ENCODE peak calls at places on chromosomes 5 and 9, in eight cellular contexts. D, T, H, I, N, E, R and B are unnamed samples.

GRCh38 chr9:7656648-7657047 is 142.9 kb downstream of the DMAC1 start:
- DNase-seq in T (peak; percentile 4), E (peak; percentile 13), D (no peak), H (no peak), R (no peak), I (peak; percentile 20), N (no peak), B (no peak)

GRCh38 chr9:14277761-14278160 is 36.2 kb downstream of the NFIB start:
- DNase-seq in R (no peak), D (no peak), E (no peak), I (no peak), H (no peak), T (no peak), N (no peak), B (no peak)

GRCh38 chr5:154756871-154757646 is 1.9 kb downstream of the LARP1 start:
- DNase-seq in E (peak; percentile 53), T (peak; percentile 37), I (peak; percentile 66), H (peak; percentile 87), N (no peak), R (peak; percentile 77), D (no peak), B (peak; percentile 74)

GRCh38 chr9:74496819-74497749 is at the start of gene RORB:
- DNase-seq in D (no peak), N (no peak), H (peak; percentile 71), T (peak; percentile 60), I (peak; percentile 79), E (peak; percentile 35), R (no peak), B (no peak)

GRCh38 chr5:56564451-56565223 is 250.7 kb upstream of the MAP3K1 start:
- DNase-seq in I (no peak), E (no peak), R (peak; percentile 98), N (no peak), T (no peak), H (no peak), D (no peak), B (no peak)

GRCh38 chr5:9156282-9156681 is 389.6 kb downstream of the SEMA5A start:
- DNase-seq in R (peak; percentile 76), D (no peak), H (no peak), I (no peak), T (no peak), E (no peak), N (peak; percentile 82), B (peak; percentile 23)

GRCh38 chr5:67350600-67351315 is 154.2 kb upstream of the CD180 start:
- DNase-seq in H (peak; percentile 54), R (peak; percentile 40), I (no peak), T (no peak), D (no peak), E (peak; percentile 22), N (no peak), B (no peak)

GRCh38 chr9:3244963-3245653 is 280.7 kb downstream of the RFX3 start:
- DNase-seq in E (no peak), I (no peak), H (no peak), N (no peak), T (no peak), R (peak; percentile 88), D (no peak), B (no peak)

GRCh38 chr5:93532370-93532769 is 48.6 kb downstream of the NR2F1-AS1 start:
- DNase-seq in N (no peak), R (peak; percentile 36), I (peak; percentile 64), E (peak; percentile 47), H (peak; percentile 93), T (peak; percentile 26), D (no peak), B (no peak)

GRCh38 chr5:73640861-73641320 is 14.9 kb downstream of the ARHGEF28 start:
- DNase-seq in I (no peak), R (no peak), H (no peak), N (no peak), E (no peak), D (no peak), T (no peak), B (no peak)

GRCh38 chr9:2179557-2179956 is 164.4 kb downstream of the SMARCA2 start:
- DNase-seq in E (no peak), N (no peak), I (no peak), D (no peak), H (no peak), T (no peak), R (no peak), B (no peak)

GRCh38 chr5:171152382-171152781 is 156.7 kb upstream of the TLX3 start:
- DNase-seq in H (no peak), I (no peak), T (no peak), N (no peak), E (no peak), D (peak; percentile 2), R (peak; percentile 11), B (no peak)

GRCh38 chr5:180367300-180367699 is 14.2 kb upstream of the GFPT2 start:
- DNase-seq in D (no peak), I (no peak), N (no peak), R (no peak), H (no peak), T (no peak), E (no peak), B (no peak)

GRCh38 chr9:126309427-126310179 is 17.0 kb upstream of the MVB12B start:
- DNase-seq in N (no peak), E (no peak), H (no peak), I (no peak), D (no peak), R (peak; percentile 43), T (no peak), B (no peak)

GRCh38 chr9:63817622-63818518 is 1467.1 kb downstream of the FOXD4L5 start:
- DNase-seq in R (peak; percentile 29), I (peak; percentile 52), H (peak; percentile 82), N (peak; percentile 94), T (peak; percentile 75), E (peak; percentile 72), D (no peak), B (no peak)

GRCh38 chr5:131164161-131164930 is 710 bp downstream of the HINT1 start:
- DNase-seq in E (peak; percentile 73), N (peak; percentile 81), I (peak; percentile 62), T (peak; percentile 64), D (peak; percentile 71), R (peak; percentile 86), H (peak; percentile 86), B (peak; percentile 90)

GRCh38 chr9:137463931-137464290 is 4.8 kb upstream of the NSMF start:
- DNase-seq in R (no peak), H (no peak), E (no peak), D (no peak), I (no peak), T (no peak), N (no peak), B (no peak)
- TF ChIP-seq POLR2A in R (no peak), H (no peak), E (no peak), D (no peak), I (no peak), T (no peak), N (no peak), B (no peak)

GRCh38 chr9:95005276-95006141 is 279.0 kb downstream of the AOPEP start:
- DNase-seq in I (no peak), T (no peak), R (no peak), H (no peak), N (no peak), E (no peak), D (no peak), B (no peak)

GRCh38 chr9:95007470-95007869 is 281.0 kb downstream of the AOPEP start:
- DNase-seq in I (peak; percentile 34), E (no peak), N (no peak), T (no peak), D (no peak), R (no peak), H (no peak), B (no peak)

GRCh38 chr9:95003694-95004451 is 277.4 kb downstream of the AOPEP start:
- DNase-seq in D (no peak), R (peak; percentile 31), E (peak; percentile 70), T (peak; percentile 60), I (peak; percentile 71), H (peak; percentile 86), N (no peak), B (peak; percentile 36)

GRCh38 chr9:95001720-95002119 is 275.2 kb downstream of the AOPEP start:
- DNase-seq in R (no peak), T (no peak), D (no peak), H (no peak), N (no peak), I (no peak), E (no peak), B (no peak)

DNA sequence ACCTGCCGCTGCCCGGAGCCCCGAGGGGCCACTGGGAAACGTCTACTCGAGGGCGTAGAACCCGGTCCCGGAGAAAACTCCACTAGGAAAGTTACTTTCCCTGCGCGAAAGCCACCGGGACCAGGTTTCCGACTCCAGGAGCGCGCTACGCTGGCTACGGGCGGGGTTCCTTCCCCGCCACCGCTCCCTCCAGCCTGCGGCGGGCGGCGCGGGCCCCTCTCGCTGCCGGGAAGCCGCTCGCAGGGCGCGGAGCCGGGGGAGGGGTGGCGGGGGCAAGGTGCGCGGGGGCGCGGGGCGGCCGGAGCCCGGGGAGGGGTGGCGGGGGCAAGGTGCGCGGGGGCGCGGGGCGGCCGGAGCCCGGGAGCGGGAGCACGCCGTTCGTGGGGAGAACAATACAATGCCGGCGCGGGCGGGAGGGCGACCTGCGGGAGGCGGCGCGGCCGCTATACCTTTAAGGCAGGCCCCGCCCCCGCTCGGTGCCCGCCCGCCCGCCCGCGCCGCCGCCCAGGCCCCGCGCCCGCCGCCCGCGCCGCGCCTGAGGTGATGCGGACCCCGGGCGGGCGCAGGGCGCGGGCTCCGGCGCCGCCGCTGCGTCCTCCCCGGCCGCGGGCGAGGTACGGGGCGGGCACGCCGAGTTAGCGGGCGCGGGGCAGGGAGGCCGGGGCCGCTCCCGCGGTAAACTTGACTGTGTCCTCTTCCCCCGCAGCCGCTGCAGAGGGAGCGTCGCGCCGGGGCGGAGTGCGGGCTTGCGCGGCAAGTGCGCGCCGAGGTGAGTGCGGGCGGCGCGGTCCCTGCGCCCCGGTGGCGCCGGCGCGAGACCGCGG is 278.2 kb downstream of the AOPEP start:
- DNase-seq in R (peak; percentile 31), I (peak; percentile 75), T (peak; percentile 60), D (no peak), H (peak; percentile 83), N (no peak), E (peak; percentile 76), B (peak; percentile 60)
- TF ChIP-seq POLR2A in R (no peak), I (no peak), T (peak; percentile 30), D (peak; percentile 38), H (no peak), N (peak; percentile 29), E (peak; percentile 35), B (no peak)

GRCh38 chr9:131668439-131669233 is 71.2 kb downstream of the RAPGEF1 start:
- DNase-seq in I (peak; percentile 49), D (no peak), H (no peak), T (no peak), E (no peak), N (no peak), R (peak; percentile 62), B (no peak)
- TF ChIP-seq POLR2A in I (no peak), D (no peak), H (no peak), T (no peak), E (no peak), N (no peak), R (no peak), B (no peak)

GRCh38 chr5:96934695-96935555 is 955 bp upstream of the LNPEP start:
- DNase-seq in T (peak; percentile 91), N (peak; percentile 95), R (peak; percentile 98), D (peak; percentile 70), H (peak; percentile 95), I (peak; percentile 92), E (peak; percentile 95), B (peak; percentile 97)
- TF ChIP-seq POLR2A in T (peak; percentile 33), N (peak; percentile 18), R (peak; percentile 52), D (peak; percentile 73), H (no peak), I (no peak), E (peak; percentile 77), B (peak; percentile 94)

GRCh38 chr9:114364528-114365041 is 23.2 kb downstream of the AKNA start:
- DNase-seq in N (no peak), T (no peak), H (no peak), E (no peak), R (peak; percentile 70), D (no peak), I (no peak), B (no peak)
- TF ChIP-seq POLR2A in N (no peak), T (no peak), H (no peak), E (no peak), R (no peak), D (no peak), I (no peak), B (no peak)